ENCODE peak calls at places on chromosomes 2 and 18, in eight cellular contexts. G, V, W, P, Y, X, S and H are unnamed samples.

GRCh38 chr2:168157926-168158325 is 89.5 kb downstream of the STK39 start:
- DNase-seq in W (no peak), S (no peak), G (peak; percentile 48), X (peak; percentile 35), V (no peak), P (peak; percentile 39), Y (no peak), H (no peak)

GRCh38 chr2:3423492-3424170 is 44.1 kb downstream of the TRAPPC12 start:
- DNase-seq in P (peak; percentile 61), S (no peak), G (peak; percentile 65), W (peak; percentile 79), V (peak; percentile 52), Y (peak; percentile 17), X (peak; percentile 5), H (peak; percentile 82)

GRCh38 chr18:44557626-44558151 is 123.0 kb upstream of the SETBP1 start:
- DNase-seq in X (no peak), S (no peak), G (no peak), Y (no peak), V (no peak), W (no peak), P (no peak), H (no peak)

GRCh38 chr2:152493945-152494528 is 159.1 kb downstream of the FMNL2 start:
- DNase-seq in P (no peak), V (no peak), S (no peak), G (peak; percentile 38), Y (no peak), W (no peak), X (no peak), H (no peak)

GRCh38 chr2:234919711-234920110 is 32.1 kb upstream of the SH3BP4 start:
- DNase-seq in S (no peak), G (no peak), V (peak; percentile 52), X (peak; percentile 42), P (no peak), Y (no peak), W (no peak), H (no peak)

GRCh38 chr2:23635666-23636340 is 250.8 kb downstream of the KLHL29 start:
- DNase-seq in P (no peak), W (no peak), V (no peak), G (no peak), Y (no peak), S (no peak), X (no peak), H (no peak)

GRCh38 chr2:55054076-55054475 is 3.8 kb upstream of the RTN4 start:
- DNase-seq in V (no peak), P (no peak), X (no peak), Y (no peak), S (no peak), G (no peak), W (no peak), H (no peak)

GRCh38 chr2:238274152-238274865 is 14.1 kb downstream of the PER2 start:
- DNase-seq in W (no peak), Y (no peak), P (no peak), V (no peak), G (no peak), S (no peak), X (no peak), H (peak; percentile 6)

GRCh38 chr18:35049111-35050003 is 8.1 kb downstream of the MAPRE2 start:
- DNase-seq in G (no peak), X (no peak), W (no peak), V (no peak), S (no peak), P (no peak), Y (no peak), H (no peak)

GRCh38 chr18:80169607-80170006 is 60.5 kb downstream of the ADNP2 start:
- DNase-seq in X (no peak), G (no peak), P (no peak), V (peak; percentile 41), S (no peak), W (no peak), Y (no peak), H (no peak)

GRCh38 chr2:164655750-164656149 is 34.5 kb upstream of the GRB14 start:
- DNase-seq in G (peak; percentile 50), W (no peak), P (peak; percentile 22), S (no peak), X (no peak), Y (no peak), V (peak; percentile 34), H (no peak)

GRCh38 chr2:20668470-20668869 is 1.5 kb downstream of the GDF7 start:
- DNase-seq in X (no peak), W (no peak), P (no peak), V (no peak), Y (no peak), S (no peak), G (no peak), H (no peak)

GRCh38 chr18:22193466-22193865 is 24.1 kb downstream of the GATA6 start:
- DNase-seq in G (peak; percentile 77), V (no peak), X (no peak), Y (no peak), P (peak; percentile 82), S (no peak), W (no peak), H (no peak)

GRCh38 chr2:210000464-210001324 is 1.7 kb upstream of the RPE start:
- DNase-seq in G (no peak), S (no peak), X (no peak), Y (no peak), P (no peak), W (peak; percentile 12), V (no peak), H (no peak)
- TF ChIP-seq CTCF in G (no peak), S (no peak), X (no peak), Y (no peak), P (no peak), W (no peak), V (no peak), H (no peak)

DNA sequence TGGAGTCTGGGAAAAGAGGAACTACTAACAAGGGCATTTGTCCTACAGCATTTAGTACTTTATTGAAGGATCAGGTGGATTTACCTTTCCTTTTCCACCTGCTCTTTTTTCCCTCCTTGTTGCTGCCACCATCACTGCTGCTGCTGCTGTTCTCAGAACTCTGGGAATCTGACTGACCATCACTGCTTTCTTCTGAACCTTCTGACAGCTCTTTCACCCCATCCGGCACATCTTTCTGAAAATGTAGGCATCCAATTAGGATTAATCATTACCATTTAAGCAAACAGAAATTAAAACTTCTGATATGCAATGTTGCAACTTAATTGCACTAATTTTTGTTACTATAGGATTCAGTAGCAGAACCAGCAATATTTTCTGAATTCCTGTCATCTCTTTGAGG is 79.0 kb downstream of the ASXL2 start:
- DNase-seq in P (no peak), V (no peak), X (no peak), G (no peak), Y (no peak), W (no peak), S (no peak), H (no peak)
- TF ChIP-seq CTCF in P (no peak), V (no peak), X (no peak), G (no peak), Y (no peak), W (no peak), S (no peak), H (no peak)

DNA sequence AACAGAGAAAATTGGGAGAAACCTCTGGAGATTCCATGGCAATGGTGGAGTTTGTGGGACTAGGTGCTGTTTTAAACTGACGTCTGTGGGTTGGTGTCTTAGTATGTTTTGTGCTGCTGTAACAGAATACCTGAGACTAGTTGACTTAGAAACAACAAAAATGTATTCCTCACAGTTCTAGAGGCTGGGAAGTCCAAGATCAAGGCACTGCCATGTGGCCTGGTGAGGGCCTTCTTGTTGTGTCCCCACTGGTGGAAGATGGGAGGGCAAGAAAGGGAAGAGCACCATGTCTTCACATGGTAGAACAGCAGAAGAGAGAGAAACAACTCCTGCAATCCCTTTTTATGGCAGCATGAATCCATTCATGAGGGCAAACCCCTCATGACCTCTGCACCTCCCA is 6.8 kb upstream of the ZC3H6 start:
- DNase-seq in W (no peak), G (no peak), V (no peak), P (no peak), X (no peak), Y (no peak), S (no peak), H (no peak)
- TF ChIP-seq CTCF in W (no peak), G (no peak), V (no peak), P (no peak), X (no peak), Y (no peak), S (no peak), H (no peak)

GRCh38 chr2:134193774-134194173 is 60.1 kb upstream of the MGAT5 start:
- DNase-seq in P (no peak), V (peak; percentile 33), W (no peak), G (no peak), Y (no peak), X (no peak), S (no peak), H (no peak)
- TF ChIP-seq CTCF in P (no peak), V (no peak), W (no peak), G (peak; percentile 4), Y (no peak), X (peak; percentile 11), S (no peak), H (no peak)

GRCh38 chr18:2082676-2083075 is 488.6 kb downstream of the METTL4 start:
- DNase-seq in G (no peak), Y (no peak), W (no peak), X (no peak), S (no peak), P (no peak), V (no peak), H (no peak)

GRCh38 chr18:2087877-2088673 is 483.2 kb downstream of the METTL4 start:
- DNase-seq in W (peak; percentile 31), V (no peak), X (no peak), G (peak; percentile 96), P (peak; percentile 91), S (no peak), Y (no peak), H (no peak)

GRCh38 chr18:2086439-2086838 is 484.9 kb downstream of the METTL4 start:
- DNase-seq in V (no peak), G (no peak), P (no peak), S (no peak), Y (no peak), X (no peak), W (no peak), H (no peak)

GRCh38 chr18:2089416-2089815 is 481.9 kb downstream of the METTL4 start:
- DNase-seq in X (no peak), Y (no peak), W (no peak), P (no peak), S (no peak), G (no peak), V (no peak), H (no peak)

GRCh38 chr18:2083691-2084090 is 487.6 kb downstream of the METTL4 start:
- DNase-seq in S (no peak), P (no peak), V (no peak), W (peak; percentile 8), G (no peak), Y (no peak), X (no peak), H (no peak)
- TF ChIP-seq CTCF in S (no peak), P (no peak), V (no peak), W (peak; percentile 21), G (peak; percentile 12), Y (no peak), X (no peak), H (no peak)

DNA sequence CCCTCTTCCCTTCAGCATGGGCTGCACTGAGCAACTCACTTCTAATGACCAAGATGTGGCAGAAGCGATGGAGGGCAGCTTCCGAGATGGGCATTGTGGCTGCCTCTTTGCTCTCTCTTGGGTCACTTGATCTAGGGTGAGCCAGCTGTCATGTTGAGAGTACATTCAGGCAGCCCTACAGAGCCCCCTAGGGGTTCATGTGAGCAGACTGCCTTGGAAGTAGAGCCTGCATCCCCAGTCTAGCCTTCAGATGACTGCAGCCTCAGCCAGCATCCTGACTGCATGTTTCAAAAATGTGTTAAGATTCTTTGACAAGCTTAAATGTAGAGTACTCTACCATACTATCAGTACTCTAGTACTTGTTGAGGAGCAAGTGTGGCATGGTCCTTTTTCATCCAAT is 143.9 kb downstream of the NCK2 start:
- DNase-seq in G (no peak), V (peak; percentile 36), W (no peak), P (no peak), Y (no peak), S (no peak), X (no peak), H (no peak)
- TF ChIP-seq CTCF in G (no peak), V (peak; percentile 33), W (no peak), P (no peak), Y (no peak), S (no peak), X (no peak), H (no peak)